ENCODE peak calls at places on chromosomes 7 and 10, in five cellular contexts. H is Panc1, D is left ventricle myocardium inferior, P is pancreas, L is aorta. T is an unnamed sample. For H3K27me3, the result is how much of the 10 kb centered on the place peaks cover.

GRCh38 chr10:11145498-11145855 is 127.8 kb downstream of the CELF2 start:
- DNase-seq in H (no peak), D (peak), P (no peak), L (peak), T (no peak)

GRCh38 chr7:22001345-22002004 is 55.8 kb upstream of the CDCA7L start:
- DNase-seq in H (peak), D (no peak), P (no peak), L (no peak), T (peak)

GRCh38 chr10:5958077-5958476 is 19.3 kb downstream of the IL15RA start:
- DNase-seq in H (no peak), D (no peak), P (no peak), L (no peak), T (peak)

GRCh38 chr7:49243521-49243920 is 319.2 kb downstream of the CDC14C start:
- DNase-seq in H (no peak), D (no peak), P (no peak), L (no peak), T (no peak)

GRCh38 chr10:110207805-110208613 is 604 bp downstream of the MXI1 start:
- DNase-seq in H (no peak), D (no peak), P (no peak), L (peak), T (no peak)

GRCh38 chr10:34780818-34781380 is 34.2 kb downstream of the PARD3 start:
- DNase-seq in H (no peak), D (peak), P (peak), L (peak), T (no peak)

GRCh38 chr10:131090761-131091661 is 220.5 kb downstream of the TCERG1L start:
- DNase-seq in H (no peak), D (no peak), P (peak), L (no peak), T (no peak)

GRCh38 chr7:75054744-75055527 is 18.7 kb downstream of the RCC1L start:
- DNase-seq in H (no peak), D (peak), P (no peak), L (peak), T (peak)

GRCh38 chr10:59055046-59055445 is 121.4 kb upstream of the PHYHIPL start:
- DNase-seq in H (no peak), D (no peak), P (no peak), L (no peak), T (no peak)

GRCh38 chr10:10911471-10911921 is 106.2 kb upstream of the CELF2 start:
- DNase-seq in H (no peak), D (peak), P (peak), L (peak), T (peak)

GRCh38 chr10:48464871-48465736 is 139.8 kb downstream of the ARHGAP22 start:
- DNase-seq in H (no peak), D (peak), P (no peak), L (peak), T (no peak)

GRCh38 chr7:45021604-45022296 is 21.7 kb downstream of the CCM2 start:
- DNase-seq in H (no peak), D (no peak), P (no peak), L (no peak), T (no peak)

GRCh38 chr7:141593134-141593533 is 41.9 kb downstream of the AGK start:
- DNase-seq in H (no peak), D (no peak), P (no peak), L (no peak), T (peak)

GRCh38 chr10:124041684-124042445 is 51.5 kb downstream of the CHST15 start:
- DNase-seq in H (no peak), D (no peak), P (no peak), L (no peak), T (no peak)

GRCh38 chr10:120600871-120601644 is 144.0 kb downstream of the PLPP4 start:
- DNase-seq in H (no peak), D (no peak), P (no peak), L (no peak), T (no peak)

DNA sequence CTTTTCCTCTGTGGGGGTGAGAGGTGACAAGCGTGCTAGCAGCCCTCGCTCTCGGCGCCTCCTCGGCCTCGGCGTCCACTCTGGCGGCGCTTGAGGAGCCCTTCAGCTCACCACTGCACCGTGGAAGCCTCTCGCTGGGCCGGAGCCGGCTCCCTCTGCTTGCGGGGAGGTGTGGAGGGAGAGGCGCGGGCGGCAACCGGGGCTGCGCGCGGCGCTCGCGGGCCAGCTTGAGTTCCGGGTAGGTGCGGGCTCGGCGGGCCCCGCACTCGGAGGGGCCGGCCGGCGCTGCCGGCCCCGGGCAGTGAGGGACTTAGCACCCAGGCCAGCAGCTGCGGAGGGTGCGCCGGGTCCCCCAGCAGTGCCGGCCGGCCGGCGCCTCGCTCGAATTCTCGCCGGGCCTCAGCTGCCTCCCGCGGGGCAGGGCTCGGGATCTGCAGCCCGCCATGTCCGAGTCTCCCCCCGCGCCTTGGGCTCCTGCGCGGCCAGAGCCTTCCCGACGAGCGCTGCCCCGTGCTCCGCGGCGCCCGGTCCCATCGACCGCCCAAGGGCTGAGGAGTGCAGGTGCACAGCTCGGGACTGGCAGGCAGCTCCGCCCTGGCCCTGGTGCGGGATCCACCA is 352.8 kb upstream of the PODXL start:
- DNase-seq in H (no peak), D (no peak), P (no peak), L (no peak), T (no peak)
- H3K27me3 ChIP-seq in H (under half), D (half or more), P (under half), L (under half), T (under half)

GRCh38 chr7:25382175-25382574 is 153.9 kb upstream of the NPVF start:
- DNase-seq in H (no peak), D (no peak), P (no peak), L (no peak), T (no peak)

GRCh38 chr7:25384820-25385560 is 156.7 kb upstream of the NPVF start:
- DNase-seq in H (no peak), D (no peak), P (no peak), L (no peak), T (no peak)

GRCh38 chr7:25385731-25386136 is 157.4 kb upstream of the NPVF start:
- DNase-seq in H (no peak), D (no peak), P (peak), L (no peak), T (no peak)

GRCh38 chr7:25383402-25383801 is 155.1 kb upstream of the NPVF start:
- DNase-seq in H (no peak), D (no peak), P (no peak), L (no peak), T (no peak)

DNA sequence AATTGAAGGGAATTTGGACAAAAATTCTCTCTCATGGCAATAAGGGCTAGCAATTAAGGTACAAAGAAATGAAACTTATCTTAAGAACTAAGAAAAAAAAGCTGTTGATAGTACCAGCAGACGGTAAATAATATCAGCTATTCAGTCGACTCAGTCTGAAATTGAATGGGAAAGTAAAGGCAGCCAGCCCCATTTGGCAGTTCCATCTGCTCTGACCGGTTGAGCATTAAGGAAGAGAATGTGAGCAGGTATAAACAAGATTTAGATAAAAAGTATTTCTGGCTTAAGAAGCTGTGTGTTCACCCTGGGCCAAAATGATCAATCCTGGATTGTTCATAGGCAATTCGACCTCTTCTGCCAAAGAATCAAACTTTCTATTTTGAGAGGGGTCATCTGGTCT is 154.6 kb upstream of the NPVF start:
- DNase-seq in H (no peak), D (no peak), P (no peak), L (no peak), T (no peak)
- H3K27me3 ChIP-seq in H (under half), D (under half), P (under half), L (under half), T (under half)

DNA sequence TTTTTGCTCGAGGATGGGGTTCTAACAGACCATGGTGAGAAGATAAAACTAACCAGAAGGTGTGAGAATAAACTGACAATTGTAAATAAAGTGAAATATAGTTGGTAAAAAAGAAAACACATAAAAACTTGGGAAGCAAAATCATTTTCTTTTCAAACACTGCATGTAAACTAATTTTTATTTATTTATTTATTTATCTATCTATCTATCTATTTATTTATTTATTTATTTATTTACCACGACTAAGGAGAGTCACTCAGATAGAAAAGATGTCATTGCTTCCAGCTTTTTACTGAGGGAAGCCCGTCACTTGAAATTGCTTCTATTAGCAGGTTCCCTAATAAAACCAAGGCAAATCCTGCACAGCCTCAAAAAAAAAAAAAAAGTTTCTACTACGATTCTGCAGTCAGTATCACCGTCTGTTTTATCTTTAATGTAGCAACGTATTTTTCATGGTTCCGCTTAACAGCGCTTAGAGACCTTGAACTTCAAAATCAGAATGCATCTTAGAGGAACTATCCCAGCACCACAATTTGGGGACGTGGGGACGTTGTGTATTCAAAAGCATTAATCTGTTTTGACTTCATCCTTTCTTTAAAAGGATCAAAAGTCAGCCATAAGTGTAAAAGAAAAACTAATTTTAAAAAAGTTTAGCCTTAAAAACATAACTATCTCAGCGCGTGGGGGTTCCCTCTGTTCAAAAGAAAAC is 33.2 kb upstream of the EBLN1 start:
- DNase-seq in H (no peak), D (no peak), P (no peak), L (no peak), T (no peak)
- H3K27me3 ChIP-seq in H (under half), D (under half), P (under half), L (under half), T (under half)

GRCh38 chr10:132810807-132811700 is 25.1 kb upstream of the NKX6-2 start:
- DNase-seq in H (no peak), D (peak), P (no peak), L (peak), T (no peak)
- H3K27me3 ChIP-seq in H (under half), D (half or more), P (under half), L (under half), T (under half)

GRCh38 chr7:157010588-157011332 is at the start of gene MNX1:
- DNase-seq in H (no peak), D (peak), P (peak), L (no peak), T (no peak)

GRCh38 chr7:157008206-157009169 is 2.0 kb downstream of the MNX1 start:
- DNase-seq in H (no peak), D (no peak), P (no peak), L (no peak), T (no peak)

GRCh38 chr7:157009170-157009777 is 1.2 kb downstream of the MNX1 start:
- DNase-seq in H (no peak), D (no peak), P (peak), L (no peak), T (no peak)

GRCh38 chr7:157011333-157012112 is 1.1 kb upstream of the MNX1 start:
- DNase-seq in H (no peak), D (no peak), P (no peak), L (no peak), T (no peak)

GRCh38 chr7:157009778-157010587 is 480 bp downstream of the MNX1 start:
- DNase-seq in H (no peak), D (no peak), P (no peak), L (no peak), T (no peak)
- H3K27me3 ChIP-seq in H (under half), D (half or more), P (under half), L (under half), T (half or more)